ENCODE peak calls at places on chromosomes 2 and 18, in five cellular contexts. One of them, this sample, is unnamed.
A peak's percentile ranks its signal among the peaks of the same experiment; 100 is the strongest.

GRCh38 chr2:202034249-202035088 is 814 bp downstream of the FZD7 start:
- DNase-seq in stimulated activated CD8-positive, alpha-beta memory T cell treated with anti-CD3 and anti-CD28 coated beads, Interleukin-15, amount 100 ng/mL, for 4 hours: peak; percentile 2
- DNase-seq in adipocyte: peak; percentile 65
- DNase-seq in A172: no peak
- DNase-seq in HT1080: no peak
- DNase-seq in this sample: no peak

GRCh38 chr2:159905901-159906300 is 107.9 kb upstream of the CD302 start:
- DNase-seq in A172: no peak
- DNase-seq in adipocyte: no peak
- DNase-seq in stimulated activated CD8-positive, alpha-beta memory T cell treated with anti-CD3 and anti-CD28 coated beads, Interleukin-15, amount 100 ng/mL, for 4 hours: no peak
- DNase-seq in HT1080: no peak
- DNase-seq in this sample: no peak

GRCh38 chr2:143560724-143561123 is 431.5 kb downstream of the ARHGAP15 start:
- DNase-seq in HT1080: no peak
- DNase-seq in stimulated activated CD8-positive, alpha-beta memory T cell treated with anti-CD3 and anti-CD28 coated beads, Interleukin-15, amount 100 ng/mL, for 4 hours: no peak
- DNase-seq in A172: no peak
- DNase-seq in adipocyte: no peak
- DNase-seq in this sample: no peak

GRCh38 chr2:151905963-151906632 is 77.9 kb upstream of the ARL5A start:
- DNase-seq in HT1080: no peak
- DNase-seq in stimulated activated CD8-positive, alpha-beta memory T cell treated with anti-CD3 and anti-CD28 coated beads, Interleukin-15, amount 100 ng/mL, for 4 hours: no peak
- DNase-seq in A172: no peak
- DNase-seq in adipocyte: no peak
- DNase-seq in this sample: no peak

GRCh38 chr18:58315041-58315440 is 271.0 kb downstream of the NEDD4L start:
- DNase-seq in adipocyte: no peak
- DNase-seq in A172: peak; percentile 27
- DNase-seq in stimulated activated CD8-positive, alpha-beta memory T cell treated with anti-CD3 and anti-CD28 coated beads, Interleukin-15, amount 100 ng/mL, for 4 hours: no peak
- DNase-seq in HT1080: peak; percentile 71
- DNase-seq in this sample: no peak

GRCh38 chr2:75482398-75482797 is 78.3 kb downstream of the EVA1A start:
- DNase-seq in HT1080: no peak
- DNase-seq in adipocyte: no peak
- DNase-seq in stimulated activated CD8-positive, alpha-beta memory T cell treated with anti-CD3 and anti-CD28 coated beads, Interleukin-15, amount 100 ng/mL, for 4 hours: no peak
- DNase-seq in A172: no peak
- DNase-seq in this sample: no peak

GRCh38 chr2:152400607-152401214 is 65.7 kb downstream of the FMNL2 start:
- DNase-seq in HT1080: no peak
- DNase-seq in A172: no peak
- DNase-seq in adipocyte: no peak
- DNase-seq in stimulated activated CD8-positive, alpha-beta memory T cell treated with anti-CD3 and anti-CD28 coated beads, Interleukin-15, amount 100 ng/mL, for 4 hours: no peak
- DNase-seq in this sample: no peak

GRCh38 chr18:69916412-69916811 is 31.3 kb downstream of the CD226 start:
- DNase-seq in A172: peak; percentile 2
- DNase-seq in stimulated activated CD8-positive, alpha-beta memory T cell treated with anti-CD3 and anti-CD28 coated beads, Interleukin-15, amount 100 ng/mL, for 4 hours: no peak
- DNase-seq in adipocyte: peak; percentile 21
- DNase-seq in HT1080: peak; percentile 35
- DNase-seq in this sample: no peak

GRCh38 chr2:232320038-232320790 is 58.3 kb upstream of the ALPP start:
- DNase-seq in HT1080: no peak
- DNase-seq in A172: no peak
- DNase-seq in stimulated activated CD8-positive, alpha-beta memory T cell treated with anti-CD3 and anti-CD28 coated beads, Interleukin-15, amount 100 ng/mL, for 4 hours: no peak
- DNase-seq in adipocyte: no peak
- DNase-seq in this sample: no peak

GRCh38 chr18:58785870-58786269 is 78.8 kb upstream of the ZNF532 start:
- DNase-seq in adipocyte: no peak
- DNase-seq in A172: no peak
- DNase-seq in stimulated activated CD8-positive, alpha-beta memory T cell treated with anti-CD3 and anti-CD28 coated beads, Interleukin-15, amount 100 ng/mL, for 4 hours: no peak
- DNase-seq in HT1080: no peak
- DNase-seq in this sample: no peak

GRCh38 chr2:240293865-240294461 is 141.5 kb upstream of the GPC1 start:
- DNase-seq in stimulated activated CD8-positive, alpha-beta memory T cell treated with anti-CD3 and anti-CD28 coated beads, Interleukin-15, amount 100 ng/mL, for 4 hours: no peak
- DNase-seq in adipocyte: no peak
- DNase-seq in HT1080: no peak
- DNase-seq in A172: no peak
- DNase-seq in this sample: no peak

GRCh38 chr2:88844960-88845359 is 153.5 kb downstream of the RPIA start:
- DNase-seq in adipocyte: no peak
- DNase-seq in A172: no peak
- DNase-seq in stimulated activated CD8-positive, alpha-beta memory T cell treated with anti-CD3 and anti-CD28 coated beads, Interleukin-15, amount 100 ng/mL, for 4 hours: no peak
- DNase-seq in HT1080: no peak
- DNase-seq in this sample: no peak

GRCh38 chr2:138103156-138103555 is 138.9 kb downstream of the HNMT start:
- DNase-seq in A172: no peak
- DNase-seq in stimulated activated CD8-positive, alpha-beta memory T cell treated with anti-CD3 and anti-CD28 coated beads, Interleukin-15, amount 100 ng/mL, for 4 hours: no peak
- DNase-seq in HT1080: no peak
- DNase-seq in adipocyte: no peak
- DNase-seq in this sample: no peak